ENCODE peak calls at places on chromosomes 11 and 22, in ten cellular contexts. S is cardiac fibroblast, A is suprapubic skin, M is lung, R is Panc1, F is WTC11, U is right atrium auricular region, N is mammary epithelial cell, O is glutamatergic neuron, X is mucosa of descending colon. V is an unnamed sample.

GRCh38 chr11:116691779-116692178 is 81.0 kb downstream of the BUD13 start:
- DNase-seq in S (peak), A (peak), M (peak), R (peak), F (peak), U (peak), N (no peak), O (peak), X (peak), V (peak)

GRCh38 chr11:64864473-64865285 is 13.7 kb downstream of the EHD1 start:
- DNase-seq in S (peak), A (no peak), M (no peak), R (no peak), F (no peak), U (peak), N (peak), O (no peak), X (peak), V (no peak)

GRCh38 chr11:8729837-8730696 is 47.5 kb downstream of the RPL27A start:
- DNase-seq in S (no peak), A (no peak), M (no peak), R (no peak), F (peak), U (no peak), N (no peak), O (no peak), X (no peak), V (no peak)

GRCh38 chr11:11036185-11037161 is 178.6 kb upstream of the ZBED5 start:
- DNase-seq in S (peak), A (no peak), M (no peak), R (peak), F (peak), U (no peak), N (peak), O (no peak), X (peak), V (no peak)

GRCh38 chr11:15969281-15969680 is 387.1 kb downstream of the SOX6 start:
- DNase-seq in S (peak), A (no peak), M (peak), R (peak), F (no peak), U (peak), N (peak), O (no peak), X (peak), V (no peak)

GRCh38 chr11:60756307-60757032 is at the start of gene MS4A15:
- DNase-seq in S (peak), A (peak), M (no peak), R (no peak), F (no peak), U (no peak), N (peak), O (no peak), X (peak), V (no peak)

GRCh38 chr22:47818496-47818895 is 1056.0 kb downstream of the TBC1D22A start:
- DNase-seq in S (no peak), A (no peak), M (no peak), R (no peak), F (no peak), U (no peak), N (no peak), O (no peak), X (no peak), V (peak)

GRCh38 chr11:43693731-43694130 is 13.2 kb downstream of the HSD17B12 start:
- DNase-seq in S (no peak), A (no peak), M (no peak), R (no peak), F (no peak), U (no peak), N (no peak), O (no peak), X (no peak), V (no peak)

GRCh38 chr11:63512816-63513215 is 6.9 kb downstream of the LGALS12 start:
- DNase-seq in S (no peak), A (no peak), M (no peak), R (no peak), F (no peak), U (no peak), N (no peak), O (no peak), X (no peak), V (no peak)

GRCh38 chr11:17219016-17219415 is 11.2 kb upstream of the PIK3C2A start:
- DNase-seq in S (peak), A (no peak), M (no peak), R (no peak), F (no peak), U (no peak), N (no peak), O (no peak), X (no peak), V (no peak)

GRCh38 chr11:26286472-26287066 is 45.4 kb upstream of the ANO3 start:
- DNase-seq in S (peak), A (no peak), M (no peak), R (no peak), F (peak), U (no peak), N (peak), O (peak), X (peak), V (no peak)

GRCh38 chr11:133064152-133064877 is 468.0 kb downstream of the OPCML start:
- DNase-seq in S (peak), A (peak), M (peak), R (no peak), F (peak), U (peak), N (peak), O (peak), X (peak), V (peak)

GRCh38 chr11:14539867-14540475 is 19.8 kb upstream of the PSMA1 start:
- DNase-seq in S (no peak), A (no peak), M (no peak), R (no peak), F (no peak), U (peak), N (no peak), O (no peak), X (no peak), V (no peak)

GRCh38 chr11:27124514-27125264 is 84.1 kb downstream of the BBOX1 start:
- DNase-seq in S (peak), A (no peak), M (no peak), R (no peak), F (no peak), U (no peak), N (peak), O (no peak), X (no peak), V (no peak)

GRCh38 chr11:2197771-2198520 is 26.3 kb upstream of the TH start:
- DNase-seq in S (no peak), A (no peak), M (no peak), R (no peak), F (no peak), U (no peak), N (no peak), O (no peak), X (no peak), V (no peak)

GRCh38 chr11:15234796-15235195 is 120.1 kb downstream of the INSC start:
- DNase-seq in S (no peak), A (no peak), M (no peak), R (no peak), F (no peak), U (no peak), N (no peak), O (no peak), X (no peak), V (no peak)

GRCh38 chr11:102252339-102252891 is 64.9 kb upstream of the BIRC3 start:
- DNase-seq in S (peak), A (no peak), M (no peak), R (no peak), F (no peak), U (no peak), N (no peak), O (no peak), X (no peak), V (no peak)

GRCh38 chr11:65013130-65013691 is 749 bp upstream of the ARL2 start:
- DNase-seq in S (peak), A (peak), M (peak), R (no peak), F (peak), U (peak), N (no peak), O (peak), X (peak), V (peak)

GRCh38 chr11:105968021-105968697 is 53.9 kb downstream of the MSANTD4 start:
- DNase-seq in S (peak), A (no peak), M (no peak), R (no peak), F (no peak), U (no peak), N (peak), O (no peak), X (no peak), V (no peak)

GRCh38 chr22:17398159-17398558 is 28.9 kb downstream of the CECR2 start:
- DNase-seq in S (peak), A (no peak), M (no peak), R (no peak), F (no peak), U (no peak), N (no peak), O (no peak), X (no peak), V (no peak)

GRCh38 chr22:18966748-18967147 is 30.7 kb upstream of the PRODH start:
- DNase-seq in S (no peak), A (no peak), M (no peak), R (no peak), F (no peak), U (no peak), N (no peak), O (no peak), X (no peak), V (no peak)

GRCh38 chr11:111185259-111185658 is 60.3 kb upstream of the POU2AF2 start:
- DNase-seq in S (peak), A (no peak), M (no peak), R (no peak), F (no peak), U (no peak), N (no peak), O (no peak), X (no peak), V (no peak)

GRCh38 chr22:45832959-45833580 is 143.9 kb downstream of the WNT7B start:
- DNase-seq in S (no peak), A (no peak), M (no peak), R (no peak), F (no peak), U (no peak), N (peak), O (no peak), X (no peak), V (no peak)

GRCh38 chr11:58963551-58964075 is 24.3 kb downstream of the GLYATL1 start:
- DNase-seq in S (peak), A (no peak), M (no peak), R (no peak), F (peak), U (no peak), N (peak), O (peak), X (no peak), V (no peak)
- TF ChIP-seq CTCF in S (peak), A (no peak), M (no peak), R (no peak), F (no peak), U (no peak), N (no peak), O (no peak), X (no peak), V (no peak)

DNA sequence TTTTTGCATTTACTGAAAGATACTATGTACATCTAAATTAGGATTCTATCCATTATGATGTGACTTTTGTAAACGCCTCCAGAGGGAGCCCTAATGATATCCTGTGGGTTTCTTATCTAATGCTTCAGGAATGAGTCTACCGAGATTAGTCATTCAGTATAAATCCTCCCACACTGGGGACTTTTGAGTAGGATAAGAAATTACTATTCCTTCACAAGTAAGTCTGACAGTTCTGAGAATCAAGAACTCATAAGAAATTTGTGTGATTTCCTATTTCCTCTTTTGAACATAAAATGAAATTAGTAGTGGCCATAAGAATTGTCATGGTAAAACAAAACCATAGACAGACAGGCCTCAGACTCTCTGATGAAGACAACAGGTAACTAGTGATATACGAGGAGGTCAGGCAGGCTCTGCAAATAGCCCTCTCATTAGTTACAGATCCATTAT is 10.0 kb upstream of the OR5M1 start:
- DNase-seq in S (peak), A (no peak), M (no peak), R (peak), F (no peak), U (no peak), N (peak), O (no peak), X (peak), V (no peak)
- TF ChIP-seq CTCF in S (peak), A (no peak), M (no peak), R (peak), F (peak), U (peak), N (peak), O (peak), X (no peak), V (peak)

DNA sequence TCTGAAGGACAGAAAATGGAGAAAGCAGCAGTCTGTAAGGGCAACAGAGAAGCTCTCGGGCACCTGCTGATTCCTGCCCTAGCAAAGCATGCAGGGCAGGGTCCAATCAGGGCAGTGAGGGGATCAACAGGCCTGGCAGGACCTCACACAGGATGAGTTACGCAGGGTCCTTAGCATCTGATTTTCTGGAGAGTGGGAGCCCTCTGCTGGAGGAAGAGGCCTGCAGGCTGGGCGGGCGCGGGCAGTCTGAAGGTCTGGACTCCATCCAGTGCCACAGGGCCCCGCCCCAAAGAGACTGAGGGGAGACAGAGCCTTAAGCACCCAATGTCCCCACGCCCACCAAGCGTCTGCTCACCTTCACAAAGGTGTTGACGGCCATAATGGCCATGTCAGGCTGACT is 28.9 kb downstream of the AP1B1 start:
- DNase-seq in S (peak), A (peak), M (peak), R (no peak), F (peak), U (peak), N (no peak), O (peak), X (peak), V (no peak)
- TF ChIP-seq CTCF in S (peak), A (peak), M (peak), R (peak), F (no peak), U (peak), N (peak), O (peak), X (peak), V (peak)

DNA sequence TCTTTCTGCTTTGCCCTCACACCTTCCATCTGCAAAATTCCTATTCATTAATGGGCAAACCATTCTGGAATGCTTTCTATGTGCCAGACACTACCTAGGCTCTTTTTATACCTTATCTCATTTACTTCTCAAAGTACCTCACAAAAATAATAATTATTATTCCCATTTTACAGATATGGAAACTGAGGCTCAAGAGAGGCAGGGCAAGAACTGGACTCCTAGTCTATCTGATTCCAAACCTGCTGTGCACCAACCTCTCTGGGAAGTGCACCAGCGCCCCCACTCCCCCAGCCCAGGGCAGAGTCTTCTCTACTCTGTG is 826 bp upstream of the DGAT2 start:
- DNase-seq in S (no peak), A (no peak), M (no peak), R (no peak), F (no peak), U (no peak), N (no peak), O (no peak), X (no peak), V (no peak)
- TF ChIP-seq CTCF in S (no peak), A (no peak), M (no peak), R (no peak), F (no peak), U (no peak), N (no peak), O (no peak), X (no peak), V (no peak)